ENCODE peak calls at places on chromosomes 5 and 9, in seven cellular contexts. L, F, C, S, O, T and B are unnamed samples. For H3K4me1, the result is how much of the 10 kb centered on the place peaks cover.

GRCh38 chr5:79464695-79465332 is 49.1 kb downstream of the HOMER1 start:
- DNase-seq in L (no peak), F (no peak), C (no peak), S (no peak), O (no peak), T (no peak), B (no peak)

GRCh38 chr5:116982035-116982434 is 407.4 kb upstream of the SEMA6A start:
- DNase-seq in L (no peak), F (no peak), C (no peak), S (no peak), O (no peak), T (no peak), B (no peak)

GRCh38 chr5:305459-305858 is 16.1 kb upstream of the AHRR start:
- DNase-seq in L (no peak), F (no peak), C (peak), S (no peak), O (no peak), T (no peak), B (peak)

GRCh38 chr5:159095882-159096554 is 3.7 kb downstream of the EBF1 start:
- DNase-seq in L (no peak), F (no peak), C (no peak), S (no peak), O (no peak), T (no peak), B (no peak)

GRCh38 chr5:91425046-91425445 is 41.9 kb upstream of the ARRDC3 start:
- DNase-seq in L (no peak), F (no peak), C (no peak), S (no peak), O (no peak), T (no peak), B (no peak)

GRCh38 chr9:124652203-124652992 is 118.7 kb downstream of the NR6A1 start:
- DNase-seq in L (no peak), F (no peak), C (no peak), S (no peak), O (no peak), T (peak), B (no peak)

GRCh38 chr5:151022511-151023018 is 2.2 kb downstream of the GPX3 start:
- DNase-seq in L (no peak), F (no peak), C (no peak), S (no peak), O (no peak), T (peak), B (peak)

GRCh38 chr5:84379749-84380148 is 4.9 kb downstream of the EDIL3 start:
- DNase-seq in L (no peak), F (no peak), C (no peak), S (no peak), O (no peak), T (no peak), B (no peak)

GRCh38 chr9:17905356-17906203 is 326.7 kb downstream of the SH3GL2 start:
- DNase-seq in L (no peak), F (peak), C (no peak), S (no peak), O (no peak), T (no peak), B (peak)

GRCh38 chr9:113567361-113568080 is 104.0 kb downstream of the RGS3 start:
- DNase-seq in L (no peak), F (peak), C (no peak), S (no peak), O (no peak), T (no peak), B (no peak)

GRCh38 chr5:68315679-68316271 is 100.2 kb downstream of the PIK3R1 start:
- DNase-seq in L (no peak), F (peak), C (no peak), S (peak), O (no peak), T (no peak), B (no peak)

GRCh38 chr5:177132504-177133118 is 962 bp upstream of the NSD1 start:
- DNase-seq in L (no peak), F (peak), C (no peak), S (peak), O (no peak), T (no peak), B (peak)

GRCh38 chr5:159216454-159216853 is 7.1 kb upstream of the RNF145 start:
- DNase-seq in L (no peak), F (no peak), C (no peak), S (no peak), O (no peak), T (no peak), B (no peak)

GRCh38 chr5:90809695-90810094 is 251.1 kb downstream of the ADGRV1 start:
- DNase-seq in L (no peak), F (no peak), C (no peak), S (no peak), O (no peak), T (no peak), B (no peak)

GRCh38 chr5:149367249-149367971 is 9.6 kb downstream of the PCYOX1L start:
- DNase-seq in L (no peak), F (peak), C (peak), S (peak), O (no peak), T (no peak), B (peak)

GRCh38 chr9:35847786-35848185 is 18.8 kb downstream of the TMEM8B start:
- DNase-seq in L (no peak), F (no peak), C (no peak), S (no peak), O (no peak), T (no peak), B (no peak)

GRCh38 chr5:90888511-90889324 is 330.1 kb downstream of the ADGRV1 start:
- DNase-seq in L (no peak), F (no peak), C (no peak), S (no peak), O (no peak), T (peak), B (no peak)

GRCh38 chr5:107294151-107294550 is 376.6 kb downstream of the EFNA5 start:
- DNase-seq in L (no peak), F (no peak), C (no peak), S (no peak), O (no peak), T (no peak), B (no peak)

GRCh38 chr9:75889577-75889976 is 896 bp upstream of the PCSK5 start:
- DNase-seq in L (no peak), F (peak), C (no peak), S (peak), O (no peak), T (no peak), B (peak)

GRCh38 chr9:115978739-115979138 is 174.9 kb upstream of the PAPPA start:
- DNase-seq in L (no peak), F (no peak), C (no peak), S (no peak), O (no peak), T (no peak), B (no peak)

GRCh38 chr5:147957906-147958305 is 51.6 kb upstream of the C5orf46 start:
- DNase-seq in L (no peak), F (no peak), C (no peak), S (no peak), O (no peak), T (no peak), B (no peak)

GRCh38 chr5:169164481-169164925 is 136.4 kb downstream of the SLIT3 start:
- DNase-seq in L (no peak), F (no peak), C (peak), S (no peak), O (no peak), T (peak), B (no peak)

GRCh38 chr5:167802755-167803431 is 488.6 kb upstream of the WWC1 start:
- DNase-seq in L (no peak), F (no peak), C (no peak), S (no peak), O (no peak), T (peak), B (no peak)

GRCh38 chr9:86407022-86407421 is 52.8 kb upstream of the TUT7 start:
- DNase-seq in L (no peak), F (no peak), C (peak), S (no peak), O (no peak), T (peak), B (no peak)

GRCh38 chr5:163565492-163565891 is 60.1 kb downstream of the MAT2B start:
- DNase-seq in L (no peak), F (no peak), C (no peak), S (no peak), O (no peak), T (no peak), B (no peak)

GRCh38 chr5:149641000-149641576 is 59.8 kb downstream of the ARHGEF37 start:
- DNase-seq in L (no peak), F (peak), C (peak), S (no peak), O (no peak), T (no peak), B (peak)

GRCh38 chr5:131220566-131220965 is 43.3 kb upstream of the CDC42SE2 start:
- DNase-seq in L (no peak), F (no peak), C (no peak), S (no peak), O (no peak), T (no peak), B (no peak)

DNA sequence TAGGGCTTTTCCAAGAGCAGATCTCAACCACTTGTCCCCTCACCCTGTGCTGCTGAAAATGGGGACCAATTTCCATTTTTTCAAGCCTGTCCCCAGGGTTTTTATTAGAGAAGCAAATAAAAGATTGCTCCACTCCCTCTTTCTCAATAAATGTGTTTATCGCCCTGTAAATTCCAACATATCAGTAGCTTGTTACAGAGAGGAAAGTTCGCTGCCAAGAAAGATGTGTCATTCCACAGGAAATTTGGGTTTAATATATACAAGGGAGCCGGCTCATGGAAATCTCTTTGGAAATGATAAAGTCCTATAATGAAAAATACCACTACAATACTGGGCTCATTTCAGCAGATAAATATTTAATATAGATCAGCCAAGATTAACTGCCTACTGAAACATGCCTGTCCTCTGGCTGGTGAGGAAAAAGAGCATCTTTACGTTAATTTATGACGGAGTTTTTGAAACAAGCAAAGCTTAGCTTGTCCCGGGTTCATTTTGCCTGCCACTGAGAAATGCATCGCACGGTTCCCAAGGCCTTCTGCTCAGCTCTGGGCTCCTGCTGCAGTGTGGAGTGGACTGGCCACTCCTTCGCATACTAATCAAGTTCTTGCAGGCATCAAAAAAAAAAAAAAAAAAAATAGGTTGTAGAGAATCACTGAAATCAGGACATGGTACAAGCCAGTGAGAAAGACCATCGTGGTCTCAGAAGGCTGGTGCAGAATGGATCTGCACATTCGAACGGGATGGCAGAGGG is 84.5 kb downstream of the BRINP1 start:
- DNase-seq in L (no peak), F (no peak), C (no peak), S (no peak), O (no peak), T (no peak), B (no peak)
- H3K4me1 ChIP-seq in L (under half), F (under half), C (under half), S (under half), O (under half), T (under half), B (under half)

DNA sequence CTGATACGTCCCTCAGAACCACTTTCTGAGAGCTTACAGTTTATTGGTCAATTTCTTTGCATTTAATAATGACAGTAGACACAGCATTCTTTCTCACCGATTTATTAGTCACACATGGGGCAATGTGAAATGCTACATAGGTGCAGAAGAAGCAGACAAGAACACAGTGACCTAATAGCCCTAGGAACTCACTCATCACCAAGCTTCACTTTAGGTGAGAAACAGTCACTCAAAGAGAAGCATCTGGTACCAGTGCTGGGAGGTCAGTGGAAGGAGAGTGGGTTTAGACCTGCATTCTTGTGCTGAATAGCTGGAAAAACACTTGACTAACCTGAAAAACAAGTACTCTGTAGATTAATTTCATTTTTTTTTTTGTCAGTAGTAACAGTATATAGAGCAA is 179.6 kb downstream of the GRIA1 start:
- DNase-seq in L (no peak), F (no peak), C (no peak), S (no peak), O (no peak), T (peak), B (no peak)
- H3K4me1 ChIP-seq in L (under half), F (under half), C (under half), S (under half), O (under half), T (under half), B (under half)

GRCh38 chr9:93458702-93459101 is 5.3 kb upstream of the FAM120AOS start:
- DNase-seq in L (no peak), F (no peak), C (no peak), S (no peak), O (no peak), T (no peak), B (no peak)
- H3K4me1 ChIP-seq in L (under half), F (half or more), C (half or more), S (under half), O (half or more), T (under half), B (under half)

DNA sequence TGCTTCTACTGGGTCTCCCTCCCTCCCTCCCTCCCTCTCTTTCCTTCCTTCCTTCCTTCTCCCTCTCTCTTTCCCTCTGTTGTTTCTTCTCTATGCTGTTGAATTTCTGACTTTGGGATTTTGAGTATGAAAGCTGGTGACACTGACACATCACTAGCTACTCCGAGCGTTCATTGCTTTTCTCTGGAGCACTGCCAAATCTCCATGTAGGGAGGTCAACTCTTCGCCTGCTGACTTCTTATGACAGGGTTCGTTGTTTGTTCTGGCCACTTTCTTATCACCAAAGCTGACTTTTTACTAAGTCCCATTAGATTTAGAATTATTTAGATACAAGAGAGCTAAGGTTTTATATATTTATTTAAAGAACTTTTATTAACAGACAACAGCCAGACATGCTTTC is 31.1 kb downstream of the TNFAIP8 start:
- DNase-seq in L (peak), F (no peak), C (peak), S (no peak), O (no peak), T (no peak), B (peak)
- H3K4me1 ChIP-seq in L (under half), F (under half), C (half or more), S (half or more), O (under half), T (under half), B (under half)